ENCODE peak calls at places on chromosomes 11 and 22, in seven cellular contexts. N, I, Y, A, K, M and F are unnamed samples. For H3K27me3, the result is how much of the 10 kb centered on the place peaks cover.

GRCh38 chr11:91981995-91982394 is 242.6 kb upstream of the FAT3 start:
- DNase-seq in N (peak), I (no peak), Y (peak), A (no peak), K (peak), M (peak), F (no peak)

GRCh38 chr11:110128161-110128560 is 35.0 kb downstream of the ZC3H12C start:
- DNase-seq in N (no peak), I (no peak), Y (no peak), A (no peak), K (peak), M (no peak), F (no peak)

GRCh38 chr11:105189586-105189985 is 50.0 kb upstream of the CARD18 start:
- DNase-seq in N (no peak), I (no peak), Y (no peak), A (no peak), K (no peak), M (no peak), F (no peak)

GRCh38 chr11:1382831-1383607 is 6.7 kb upstream of the BRSK2 start:
- DNase-seq in N (peak), I (peak), Y (no peak), A (peak), K (peak), M (peak), F (peak)

GRCh38 chr11:112785717-112786116 is 175.5 kb upstream of the NCAM1 start:
- DNase-seq in N (peak), I (no peak), Y (no peak), A (no peak), K (no peak), M (no peak), F (no peak)

GRCh38 chr11:27592111-27592780 is 85.7 kb upstream of the LIN7C start:
- DNase-seq in N (no peak), I (no peak), Y (no peak), A (no peak), K (no peak), M (no peak), F (no peak)

GRCh38 chr11:70467196-70468085 is 69.1 kb downstream of the CTTN start:
- DNase-seq in N (peak), I (peak), Y (no peak), A (peak), K (peak), M (peak), F (peak)

GRCh38 chr11:72105888-72106287 is at the start of gene TOMT:
- DNase-seq in N (no peak), I (no peak), Y (no peak), A (no peak), K (no peak), M (no peak), F (no peak)

GRCh38 chr11:35111171-35112055 is 27.6 kb upstream of the CD44 start:
- DNase-seq in N (peak), I (no peak), Y (peak), A (no peak), K (peak), M (peak), F (peak)

GRCh38 chr11:808427-809286 is 1.1 kb upstream of the RPLP2 start:
- DNase-seq in N (no peak), I (no peak), Y (no peak), A (no peak), K (no peak), M (no peak), F (peak)

GRCh38 chr11:61650781-61651571 is 29.2 kb upstream of the DAGLA start:
- DNase-seq in N (no peak), I (no peak), Y (no peak), A (no peak), K (no peak), M (no peak), F (no peak)

GRCh38 chr11:15930442-15931025 is 425.8 kb downstream of the SOX6 start:
- DNase-seq in N (no peak), I (no peak), Y (no peak), A (no peak), K (no peak), M (no peak), F (no peak)

GRCh38 chr11:8318536-8318935 is 54.9 kb upstream of the LMO1 start:
- DNase-seq in N (no peak), I (no peak), Y (no peak), A (no peak), K (no peak), M (no peak), F (no peak)

GRCh38 chr22:29313126-29314071 is 2.1 kb downstream of the RASL10A start:
- DNase-seq in N (no peak), I (no peak), Y (no peak), A (peak), K (no peak), M (no peak), F (no peak)

GRCh38 chr11:133843454-133843987 is 1.8 kb downstream of the SPATA19 start:
- DNase-seq in N (no peak), I (no peak), Y (no peak), A (no peak), K (no peak), M (no peak), F (no peak)

GRCh38 chr22:38844661-38845367 is 986 bp upstream of the NPTXR start:
- DNase-seq in N (no peak), I (no peak), Y (no peak), A (no peak), K (no peak), M (no peak), F (no peak)

GRCh38 chr11:441418-442274 is at the start of gene ANO9:
- DNase-seq in N (no peak), I (no peak), Y (no peak), A (peak), K (no peak), M (peak), F (no peak)

GRCh38 chr11:120272303-120272702 is 32.4 kb downstream of the POU2F3 start:
- DNase-seq in N (no peak), I (no peak), Y (peak), A (no peak), K (peak), M (peak), F (no peak)

GRCh38 chr11:2870460-2870859 is 15.1 kb downstream of the CDKN1C start:
- DNase-seq in N (no peak), I (no peak), Y (no peak), A (no peak), K (no peak), M (no peak), F (no peak)
- H3K27me3 ChIP-seq in N (under half), I (half or more), Y (under half), A (under half), K (under half), M (under half), F (under half)

DNA sequence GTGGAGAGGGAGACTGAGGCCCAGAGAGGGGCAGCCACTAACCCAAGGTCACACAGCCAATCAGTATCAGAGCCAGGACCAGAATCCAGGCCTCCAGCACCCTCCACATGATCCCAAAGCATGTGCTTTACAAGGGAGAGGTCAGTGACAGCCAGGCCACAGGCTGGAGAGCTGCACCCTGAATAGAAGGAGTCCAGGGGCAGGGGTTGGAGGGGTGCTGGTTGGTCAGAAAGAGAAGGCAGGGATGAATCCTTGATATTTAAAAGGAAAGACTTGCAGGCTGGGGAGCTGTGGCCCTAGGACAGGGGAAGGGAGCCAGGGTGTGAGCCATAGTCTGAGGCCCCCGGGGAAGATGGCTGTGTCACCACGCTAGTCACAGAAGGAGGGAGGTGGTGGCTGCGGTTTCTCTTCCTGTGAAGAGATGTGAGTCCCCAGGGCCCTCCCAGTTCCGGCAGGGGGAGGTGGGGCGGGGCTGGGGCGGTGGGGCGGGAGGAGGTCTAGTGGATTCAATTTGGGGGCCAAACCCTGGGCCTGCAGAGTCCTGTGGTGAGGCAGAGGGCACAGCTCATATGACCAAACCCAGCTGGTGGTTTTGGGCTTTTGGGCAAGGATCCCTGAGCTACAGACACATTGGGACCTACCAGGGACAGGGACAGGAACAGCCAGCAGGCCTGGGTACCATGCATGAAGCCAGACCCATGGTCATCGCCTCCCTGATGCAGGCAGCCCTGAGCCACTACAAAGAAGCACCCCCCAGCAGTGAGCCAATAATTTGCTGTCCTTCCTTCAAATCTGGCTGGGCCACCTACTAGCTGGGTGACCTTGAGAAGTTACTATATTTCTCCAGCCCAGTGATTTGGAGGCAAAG is 14.0 kb downstream of the RAC2 start:
- DNase-seq in N (no peak), I (peak), Y (no peak), A (peak), K (peak), M (peak), F (peak)
- H3K4me3 ChIP-seq in N (no peak), I (no peak), Y (no peak), A (peak), K (no peak), M (no peak), F (no peak)

GRCh38 chr11:128549256-128549944 is 38.0 kb downstream of the ETS1 start:
- DNase-seq in N (peak), I (peak), Y (no peak), A (no peak), K (peak), M (no peak), F (no peak)
- H3K27me3 ChIP-seq in N (under half), I (under half), Y (under half), A (under half), K (under half), M (under half), F (under half)

GRCh38 chr22:37816543-37817180 is 6.5 kb upstream of the GALR3 start:
- DNase-seq in N (no peak), I (no peak), Y (no peak), A (no peak), K (no peak), M (no peak), F (no peak)
- H3K4me3 ChIP-seq in N (no peak), I (no peak), Y (no peak), A (no peak), K (no peak), M (no peak), F (no peak)

DNA sequence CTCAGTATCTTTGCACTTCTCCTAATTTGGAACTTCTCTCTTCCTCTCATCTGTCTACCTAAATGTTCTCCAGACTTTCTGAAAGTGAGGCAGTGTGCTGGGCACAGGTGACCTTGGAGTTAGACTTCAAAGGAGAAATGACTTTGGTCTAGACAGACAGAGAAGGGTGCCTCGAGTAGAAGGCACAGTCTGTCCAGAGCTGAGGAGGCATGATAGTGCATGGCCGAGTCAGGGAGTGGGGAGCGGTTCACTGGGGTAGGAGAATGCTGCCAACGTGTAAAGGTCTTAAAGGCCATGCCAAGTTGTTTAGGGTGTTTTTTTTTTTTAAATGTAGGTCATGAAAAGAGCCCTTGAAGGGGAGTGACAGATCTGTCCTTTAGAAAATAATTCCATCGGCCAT is 17.3 kb upstream of the ZBTB16 start:
- DNase-seq in N (no peak), I (no peak), Y (no peak), A (no peak), K (no peak), M (no peak), F (no peak)
- H3K27me3 ChIP-seq in N (under half), I (under half), Y (under half), A (under half), K (under half), M (under half), F (under half)

GRCh38 chr11:95155385-95155784 is 65.7 kb downstream of the ENDOD1 start:
- DNase-seq in N (no peak), I (no peak), Y (no peak), A (no peak), K (no peak), M (no peak), F (no peak)

GRCh38 chr11:95156133-95156731 is 66.6 kb downstream of the ENDOD1 start:
- DNase-seq in N (no peak), I (no peak), Y (no peak), A (no peak), K (no peak), M (no peak), F (no peak)

GRCh38 chr11:95157824-95158223 is 68.2 kb downstream of the ENDOD1 start:
- DNase-seq in N (no peak), I (no peak), Y (no peak), A (no peak), K (no peak), M (no peak), F (no peak)

GRCh38 chr11:95154514-95154913 is 64.9 kb downstream of the ENDOD1 start:
- DNase-seq in N (peak), I (no peak), Y (no peak), A (no peak), K (no peak), M (peak), F (no peak)

DNA sequence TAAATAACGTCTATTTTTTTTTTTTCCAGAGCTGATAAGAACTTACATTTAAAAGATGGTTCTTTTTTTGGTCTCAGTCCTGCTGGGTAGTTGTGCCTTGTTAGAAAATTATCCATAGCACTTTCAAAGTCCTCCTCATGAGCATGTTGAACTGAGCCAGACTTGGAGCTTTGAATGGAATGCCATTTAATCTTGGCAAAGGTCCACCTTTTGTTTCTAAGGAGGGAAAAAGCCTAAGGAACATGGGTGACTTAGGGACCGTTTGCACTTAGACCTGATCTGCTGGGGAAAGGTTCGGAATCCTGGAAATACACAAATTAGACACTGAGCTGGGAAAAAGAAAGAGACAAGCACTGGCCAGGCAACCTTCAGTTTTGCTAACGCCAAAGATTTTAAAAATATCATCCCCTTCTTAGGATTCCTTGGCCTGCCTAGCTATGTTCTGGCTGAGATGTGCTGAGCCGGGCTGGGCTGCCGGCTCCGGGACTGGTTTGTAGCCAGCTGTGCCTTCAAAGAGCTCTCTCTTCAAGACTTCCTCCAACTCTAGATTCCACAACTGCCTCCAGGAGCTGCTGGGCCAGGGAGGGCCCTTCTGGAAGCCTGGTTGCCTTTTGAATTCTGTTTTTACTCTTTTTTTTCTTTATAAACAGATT is 67.4 kb downstream of the ENDOD1 start:
- DNase-seq in N (no peak), I (peak), Y (no peak), A (no peak), K (no peak), M (no peak), F (no peak)
- H3K4me3 ChIP-seq in N (no peak), I (no peak), Y (no peak), A (no peak), K (no peak), M (no peak), F (no peak)

DNA sequence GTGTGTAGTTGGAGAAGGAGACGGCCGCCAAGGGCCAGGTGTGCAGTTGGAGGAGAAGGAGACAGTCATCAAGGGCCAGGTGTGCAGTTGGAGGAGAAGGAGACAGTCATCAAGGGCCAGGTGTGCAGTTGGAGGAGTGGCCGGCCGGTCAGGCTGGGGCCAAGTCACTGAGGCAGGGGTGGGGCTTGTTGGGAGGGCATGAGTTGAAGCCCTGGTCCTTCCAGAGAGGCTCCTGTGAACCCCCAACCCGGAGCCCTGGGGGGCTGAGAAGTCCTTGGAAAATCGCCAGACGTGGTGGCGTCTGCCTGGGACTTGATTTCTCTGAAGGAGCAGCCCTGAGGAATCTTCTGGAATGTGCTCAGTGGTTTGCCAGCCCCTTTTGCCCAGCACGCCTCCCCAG is 1320.5 kb downstream of the BRD1 start:
- DNase-seq in N (no peak), I (no peak), Y (no peak), A (no peak), K (no peak), M (no peak), F (no peak)
- H3K27me3 ChIP-seq in N (under half), I (half or more), Y (under half), A (under half), K (under half), M (under half), F (under half)

DNA sequence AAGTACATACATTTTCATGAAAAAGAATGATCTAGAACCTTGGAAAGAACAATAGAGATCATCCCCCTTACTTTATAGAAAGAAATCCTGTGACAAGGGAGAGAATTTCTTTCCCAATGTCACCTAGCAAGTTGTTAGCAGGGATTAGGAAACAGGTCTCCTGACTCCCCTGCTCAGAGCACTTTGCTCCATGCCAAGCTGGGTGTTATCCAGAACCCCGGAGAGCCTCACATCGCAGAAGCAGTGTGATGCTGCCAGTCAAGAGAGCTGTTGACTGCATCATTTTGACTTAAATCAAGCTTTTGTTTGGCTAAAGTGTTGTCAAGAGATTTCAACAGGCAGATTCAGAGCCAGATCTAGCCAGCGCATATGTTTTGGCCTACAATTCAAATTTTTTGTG is 3.6 kb upstream of the RRAS2 start:
- DNase-seq in N (peak), I (peak), Y (no peak), A (no peak), K (no peak), M (no peak), F (no peak)
- H3K4me3 ChIP-seq in N (no peak), I (no peak), Y (no peak), A (no peak), K (no peak), M (no peak), F (no peak)

GRCh38 chr22:45976351-45977002 is 485 bp downstream of the WNT7B start:
- DNase-seq in N (no peak), I (no peak), Y (no peak), A (no peak), K (no peak), M (peak), F (no peak)

GRCh38 chr22:45977551-45978274 is 751 bp upstream of the WNT7B start:
- DNase-seq in N (no peak), I (no peak), Y (no peak), A (no peak), K (no peak), M (peak), F (no peak)

GRCh38 chr22:45978275-45978713 is 1.3 kb upstream of the WNT7B start:
- DNase-seq in N (no peak), I (no peak), Y (no peak), A (no peak), K (no peak), M (no peak), F (no peak)

GRCh38 chr22:45975266-45976161 is 1.4 kb downstream of the WNT7B start:
- DNase-seq in N (no peak), I (no peak), Y (no peak), A (no peak), K (no peak), M (peak), F (no peak)

GRCh38 chr22:45977003-45977395 is at the start of gene WNT7B:
- DNase-seq in N (no peak), I (no peak), Y (no peak), A (peak), K (no peak), M (peak), F (no peak)
- H3K27me3 ChIP-seq in N (half or more), I (half or more), Y (under half), A (half or more), K (half or more), M (under half), F (half or more)